ENCODE peak calls at places on chromosomes 7 and 10, in four cellular contexts. J is H1, P is HepG2, W is K562. B is an unnamed sample.

GRCh38 chr10:98425511-98426352 is 10.8 kb upstream of the PYROXD2 start:
- DNase-seq in J (peak), P (peak), W (peak), B (no peak)

GRCh38 chr7:43568529-43568928 is 14.4 kb upstream of the STK17A start:
- DNase-seq in J (no peak), P (no peak), W (no peak), B (no peak)

GRCh38 chr7:116497708-116498107 is 1.8 kb upstream of the CAV2 start:
- DNase-seq in J (no peak), P (no peak), W (no peak), B (no peak)

GRCh38 chr10:78397796-78398195 is 364.1 kb downstream of the RPS24 start:
- DNase-seq in J (no peak), P (no peak), W (no peak), B (no peak)

GRCh38 chr10:124534231-124534798 is 72.7 kb downstream of the LHPP start:
- DNase-seq in J (no peak), P (no peak), W (no peak), B (no peak)

GRCh38 chr10:93073539-93074136 is at the start of gene CYP26A1:
- DNase-seq in J (peak), P (no peak), W (peak), B (no peak)

GRCh38 chr10:59234814-59235429 is 58.5 kb downstream of the PHYHIPL start:
- DNase-seq in J (no peak), P (no peak), W (no peak), B (no peak)

GRCh38 chr7:6387734-6388294 is 59.9 kb downstream of the DAGLB start:
- DNase-seq in J (no peak), P (no peak), W (no peak), B (no peak)

GRCh38 chr7:36084485-36085091 is 68.5 kb upstream of the EEPD1 start:
- DNase-seq in J (peak), P (peak), W (peak), B (no peak)

GRCh38 chr7:29918850-29919249 is 70.8 kb downstream of the SCRN1 start:
- DNase-seq in J (no peak), P (no peak), W (no peak), B (no peak)

DNA sequence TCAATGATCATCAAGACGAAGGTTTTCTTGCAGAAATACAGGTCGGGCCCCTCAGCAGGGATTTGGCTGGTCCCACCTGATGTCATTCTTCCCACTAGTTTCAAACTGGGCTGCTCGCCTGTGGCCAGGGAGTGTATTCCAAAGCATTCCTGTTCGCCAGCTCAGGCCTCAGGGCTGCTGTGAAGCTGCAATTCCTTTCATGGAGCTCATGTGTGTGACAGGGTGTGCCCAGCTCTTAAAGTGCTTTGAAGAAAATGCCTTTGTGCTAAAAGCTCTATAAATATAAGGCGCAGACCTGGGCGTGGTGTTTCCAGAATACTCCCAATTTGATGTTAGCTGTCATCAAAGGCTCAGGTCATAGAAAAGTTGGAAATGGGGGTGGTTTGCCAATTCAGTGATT is 297.5 kb upstream of the LYZL1 start:
- DNase-seq in J (no peak), P (peak), W (no peak), B (no peak)
- TF ChIP-seq SP1 in J (no peak), P (no peak), W (no peak), B (no peak)

GRCh38 chr10:73876971-73877370 is 2.6 kb upstream of the CAMK2G start:
- DNase-seq in J (no peak), P (no peak), W (no peak), B (no peak)

GRCh38 chr10:73876157-73876556 is 1.8 kb upstream of the CAMK2G start:
- DNase-seq in J (no peak), P (no peak), W (no peak), B (no peak)

GRCh38 chr10:73875139-73875475 is 752 bp upstream of the CAMK2G start:
- DNase-seq in J (no peak), P (no peak), W (no peak), B (no peak)

GRCh38 chr10:73877533-73878160 is 3.3 kb upstream of the CAMK2G start:
- DNase-seq in J (no peak), P (no peak), W (no peak), B (no peak)

GRCh38 chr10:73876566-73876965 is 2.2 kb upstream of the CAMK2G start:
- DNase-seq in J (no peak), P (no peak), W (no peak), B (no peak)
- TF ChIP-seq HDAC6 in J (no peak), P (no peak), W (no peak), B (no peak)

DNA sequence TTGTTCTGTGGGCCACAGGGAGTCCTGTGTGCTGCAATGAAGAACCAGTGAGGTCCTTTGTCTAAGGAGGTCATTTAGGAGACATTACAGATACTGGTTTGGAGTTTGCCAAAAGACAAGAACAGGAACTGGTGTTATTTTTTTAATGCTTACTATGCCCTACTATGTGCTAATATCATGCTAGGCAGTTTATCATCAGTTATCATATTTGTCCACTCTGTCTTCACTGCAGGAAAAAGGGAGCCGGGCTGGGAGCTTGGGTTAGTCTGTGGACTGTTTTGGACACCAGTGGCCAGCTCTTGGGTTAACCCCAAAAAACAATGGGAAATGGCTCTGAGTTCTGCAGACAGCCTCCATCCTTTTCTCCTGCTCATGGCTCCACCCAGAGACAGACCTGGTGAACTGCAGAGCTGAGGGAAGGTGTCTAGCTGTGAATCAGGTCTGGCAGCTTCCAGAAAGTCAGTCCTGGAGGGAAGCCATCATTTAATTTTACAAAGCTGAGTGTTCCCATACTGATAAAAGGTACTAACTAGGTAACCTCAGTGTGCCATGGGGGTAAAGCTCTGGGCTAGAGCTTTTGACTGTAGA is 101.2 kb upstream of the ZNF746 start:
- DNase-seq in J (peak), P (peak), W (peak), B (no peak)
- TF ChIP-seq SP1 in J (no peak), P (no peak), W (no peak), B (no peak)

GRCh38 chr7:2894118-2894940 is 50.2 kb upstream of the GNA12 start:
- DNase-seq in J (no peak), P (no peak), W (no peak), B (peak)
- TF ChIP-seq HDAC6 in J (no peak), P (no peak), W (no peak), B (peak)

GRCh38 chr7:76292206-76292573 is 10.3 kb upstream of the HSPB1 start:
- DNase-seq in J (no peak), P (peak), W (no peak), B (no peak)
- TF ChIP-seq SP1 in J (no peak), P (no peak), W (no peak), B (no peak)